ENCODE peak calls at places on chromosome 6, in six cellular contexts. One of them, this sample, is unnamed.

GRCh38 chr6:75396005-75396800 is 97.4 kb downstream of the FILIP1 start:
- DNase-seq in K562: no peak
- DNase-seq in GM12878: no peak
- DNase-seq in GM12891: no peak
- DNase-seq in HepG2: no peak
- DNase-seq in H1: no peak
- DNase-seq in this sample: no peak

GRCh38 chr6:43627008-43627825 is 1.8 kb downstream of the GTPBP2 start:
- DNase-seq in HepG2: peak
- DNase-seq in H1: no peak
- DNase-seq in GM12891: no peak
- DNase-seq in GM12878: peak
- DNase-seq in K562: peak
- DNase-seq in this sample: no peak

GRCh38 chr6:12150812-12151432 is 138.8 kb downstream of the HIVEP1 start:
- DNase-seq in K562: peak
- DNase-seq in HepG2: peak
- DNase-seq in GM12878: no peak
- DNase-seq in GM12891: no peak
- DNase-seq in H1: no peak
- DNase-seq in this sample: no peak

GRCh38 chr6:4819706-4820283 is 43.6 kb downstream of the CDYL start:
- DNase-seq in H1: no peak
- DNase-seq in GM12878: no peak
- DNase-seq in K562: no peak
- DNase-seq in GM12891: no peak
- DNase-seq in HepG2: no peak
- DNase-seq in this sample: no peak

GRCh38 chr6:108353853-108354252 is 59.0 kb downstream of the AFG1L start:
- DNase-seq in GM12891: no peak
- DNase-seq in H1: no peak
- DNase-seq in K562: no peak
- DNase-seq in GM12878: no peak
- DNase-seq in HepG2: no peak
- DNase-seq in this sample: no peak

GRCh38 chr6:66183982-66184555 is 477.0 kb upstream of the EYS start:
- DNase-seq in H1: no peak
- DNase-seq in HepG2: no peak
- DNase-seq in GM12891: no peak
- DNase-seq in GM12878: no peak
- DNase-seq in K562: no peak
- DNase-seq in this sample: no peak

GRCh38 chr6:157059781-157060180 is 263.5 kb downstream of the TMEM242 start:
- DNase-seq in HepG2: no peak
- DNase-seq in H1: no peak
- DNase-seq in GM12891: no peak
- DNase-seq in GM12878: no peak
- DNase-seq in K562: no peak
- DNase-seq in this sample: no peak

GRCh38 chr6:63261820-63262219 is 50.6 kb downstream of the FKBP1C start:
- DNase-seq in H1: no peak
- DNase-seq in GM12878: no peak
- DNase-seq in HepG2: no peak
- DNase-seq in GM12891: peak
- DNase-seq in K562: no peak
- DNase-seq in this sample: no peak

GRCh38 chr6:126873351-126873750 is 245.1 kb upstream of the RSPO3 start:
- DNase-seq in GM12878: no peak
- DNase-seq in HepG2: no peak
- DNase-seq in H1: no peak
- DNase-seq in K562: no peak
- DNase-seq in GM12891: no peak
- DNase-seq in this sample: no peak

GRCh38 chr6:196543-196942 is 95.7 kb upstream of the DUSP22 start:
- DNase-seq in H1: no peak
- DNase-seq in HepG2: no peak
- DNase-seq in GM12891: no peak
- DNase-seq in K562: no peak
- DNase-seq in GM12878: no peak
- DNase-seq in this sample: no peak

GRCh38 chr6:111230351-111231077 is 143.2 kb downstream of the SLC16A10 start:
- DNase-seq in GM12891: no peak
- DNase-seq in HepG2: no peak
- DNase-seq in K562: no peak
- DNase-seq in H1: no peak
- DNase-seq in GM12878: no peak
- DNase-seq in this sample: no peak

GRCh38 chr6:14758421-14759043 is 487.3 kb upstream of the JARID2 start:
- DNase-seq in GM12891: no peak
- DNase-seq in HepG2: no peak
- DNase-seq in K562: no peak
- DNase-seq in H1: no peak
- DNase-seq in GM12878: no peak
- DNase-seq in this sample: no peak

GRCh38 chr6:39307462-39307861 is 6.8 kb downstream of the KCNK17 start:
- DNase-seq in GM12878: no peak
- DNase-seq in HepG2: no peak
- DNase-seq in K562: no peak
- DNase-seq in H1: no peak
- DNase-seq in GM12891: no peak
- DNase-seq in this sample: no peak

GRCh38 chr6:85111481-85112001 is 338.3 kb upstream of the NT5E start:
- DNase-seq in K562: no peak
- DNase-seq in HepG2: no peak
- DNase-seq in GM12878: no peak
- DNase-seq in H1: no peak
- DNase-seq in GM12891: no peak
- DNase-seq in this sample: no peak

GRCh38 chr6:160393966-160394653 is 45.9 kb downstream of the SLC22A3 start:
- DNase-seq in H1: no peak
- DNase-seq in HepG2: peak
- DNase-seq in GM12891: no peak
- DNase-seq in K562: peak
- DNase-seq in GM12878: no peak
- DNase-seq in this sample: no peak

GRCh38 chr6:24949020-24949569 is 13.3 kb upstream of the RIPOR2 start:
- DNase-seq in H1: no peak
- DNase-seq in K562: no peak
- DNase-seq in HepG2: no peak
- DNase-seq in GM12891: no peak
- DNase-seq in GM12878: peak
- DNase-seq in this sample: peak

GRCh38 chr6:78611886-78612480 is 255.4 kb upstream of the IRAK1BP1 start:
- DNase-seq in GM12891: no peak
- DNase-seq in H1: no peak
- DNase-seq in GM12878: no peak
- DNase-seq in K562: peak
- DNase-seq in HepG2: peak
- DNase-seq in this sample: no peak

DNA sequence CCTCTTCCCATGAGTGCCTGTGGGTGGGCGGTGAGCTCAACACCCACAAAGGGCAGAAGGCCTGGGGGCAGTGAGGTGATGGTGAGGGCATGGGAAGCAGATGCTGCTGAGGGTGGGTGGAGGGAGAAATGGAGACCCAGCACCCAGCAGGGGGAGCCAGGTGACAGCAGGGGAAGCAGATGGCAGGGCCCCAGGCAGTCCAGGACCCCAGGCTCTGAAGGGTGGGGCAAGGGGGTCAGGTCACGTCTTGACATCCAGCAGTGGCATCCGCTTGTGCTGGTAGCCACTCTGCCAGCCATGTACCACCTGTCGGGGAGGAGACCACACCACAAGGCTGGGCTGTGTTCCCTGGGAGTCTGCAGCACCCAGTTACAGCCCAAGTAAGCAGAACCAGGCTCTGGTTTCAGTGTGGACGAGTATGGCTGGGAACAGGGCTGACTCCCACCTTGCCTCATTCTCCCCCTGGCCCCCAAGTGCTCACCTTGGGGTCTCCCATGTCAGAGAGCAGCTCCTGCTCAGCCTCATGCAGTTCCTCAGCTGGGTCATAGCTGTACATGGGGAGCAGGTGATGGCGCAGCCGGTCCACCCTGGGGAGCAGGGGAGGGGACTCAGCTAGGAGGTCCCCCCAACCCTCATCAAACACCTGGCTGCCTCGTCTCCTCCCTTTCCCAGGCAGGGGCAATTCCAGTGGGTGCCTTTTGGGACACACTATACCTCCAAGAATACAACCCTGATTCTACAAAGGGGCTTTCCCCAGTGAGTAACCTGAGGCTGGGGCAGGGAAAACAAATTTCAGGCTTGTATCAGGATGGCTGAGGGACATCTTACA is 2.0 kb downstream of the SMIM29 start:
- DNase-seq in GM12878: no peak
- DNase-seq in H1: no peak
- DNase-seq in K562: peak
- DNase-seq in GM12891: no peak
- DNase-seq in HepG2: peak
- DNase-seq in this sample: peak
- TF ChIP-seq POLR2AphosphoS5 in GM12878: peak
- TF ChIP-seq POLR2AphosphoS5 in H1: peak
- TF ChIP-seq POLR2AphosphoS5 in K562: peak
- TF ChIP-seq POLR2AphosphoS5 in GM12891: peak
- TF ChIP-seq POLR2AphosphoS5 in HepG2: peak
- TF ChIP-seq POLR2AphosphoS5 in this sample: peak

DNA sequence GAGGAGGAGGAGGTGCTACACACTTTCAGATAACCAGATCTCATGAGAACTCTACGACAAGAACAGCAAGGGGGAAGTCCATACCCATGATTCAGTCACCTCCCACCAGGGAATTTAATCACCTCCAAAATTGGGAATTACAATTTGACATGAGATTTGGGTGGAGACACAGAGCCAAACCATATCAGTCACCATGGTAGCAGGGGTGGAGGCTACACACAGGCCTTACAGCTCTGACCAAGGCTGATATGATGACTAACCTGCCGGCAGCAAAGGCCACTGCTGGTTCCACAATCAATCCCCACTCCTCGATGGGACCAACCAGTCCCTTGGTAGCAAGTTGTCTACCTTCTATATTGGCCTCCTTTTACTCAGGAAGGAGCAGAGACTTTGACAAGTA is 13.6 kb upstream of the RBM24 start:
- DNase-seq in H1: no peak
- DNase-seq in HepG2: no peak
- DNase-seq in GM12878: no peak
- DNase-seq in K562: no peak
- DNase-seq in GM12891: no peak
- DNase-seq in this sample: no peak
- TF ChIP-seq TAF1 in H1: no peak
- TF ChIP-seq TAF1 in HepG2: no peak
- TF ChIP-seq TAF1 in GM12878: no peak
- TF ChIP-seq TAF1 in K562: no peak
- TF ChIP-seq TAF1 in GM12891: no peak
- TF ChIP-seq TAF1 in this sample: no peak

GRCh38 chr6:82924799-82925535 is 140.7 kb downstream of the UBE3D start:
- DNase-seq in HepG2: no peak
- DNase-seq in GM12878: no peak
- DNase-seq in H1: no peak
- DNase-seq in K562: no peak
- DNase-seq in GM12891: no peak
- DNase-seq in this sample: no peak
- TF ChIP-seq POLR2A in HepG2: no peak
- TF ChIP-seq POLR2A in GM12878: no peak
- TF ChIP-seq POLR2A in H1: no peak
- TF ChIP-seq POLR2A in K562: no peak
- TF ChIP-seq POLR2A in GM12891: no peak
- TF ChIP-seq POLR2A in this sample: no peak

GRCh38 chr6:45466686-45467085 is 89.0 kb upstream of the SUPT3H start:
- DNase-seq in HepG2: no peak
- DNase-seq in GM12891: no peak
- DNase-seq in GM12878: no peak
- DNase-seq in H1: no peak
- DNase-seq in K562: no peak
- DNase-seq in this sample: no peak

GRCh38 chr6:45469708-45470107 is 92.0 kb upstream of the SUPT3H start:
- DNase-seq in HepG2: no peak
- DNase-seq in GM12878: no peak
- DNase-seq in K562: no peak
- DNase-seq in GM12891: no peak
- DNase-seq in H1: no peak
- DNase-seq in this sample: no peak

GRCh38 chr6:45470131-45470738 is 92.5 kb upstream of the SUPT3H start:
- DNase-seq in GM12878: no peak
- DNase-seq in HepG2: no peak
- DNase-seq in H1: no peak
- DNase-seq in K562: no peak
- DNase-seq in GM12891: no peak
- DNase-seq in this sample: no peak

GRCh38 chr6:45464685-45465084 is 87.0 kb upstream of the SUPT3H start:
- DNase-seq in GM12878: no peak
- DNase-seq in HepG2: no peak
- DNase-seq in GM12891: no peak
- DNase-seq in H1: no peak
- DNase-seq in K562: no peak
- DNase-seq in this sample: no peak

DNA sequence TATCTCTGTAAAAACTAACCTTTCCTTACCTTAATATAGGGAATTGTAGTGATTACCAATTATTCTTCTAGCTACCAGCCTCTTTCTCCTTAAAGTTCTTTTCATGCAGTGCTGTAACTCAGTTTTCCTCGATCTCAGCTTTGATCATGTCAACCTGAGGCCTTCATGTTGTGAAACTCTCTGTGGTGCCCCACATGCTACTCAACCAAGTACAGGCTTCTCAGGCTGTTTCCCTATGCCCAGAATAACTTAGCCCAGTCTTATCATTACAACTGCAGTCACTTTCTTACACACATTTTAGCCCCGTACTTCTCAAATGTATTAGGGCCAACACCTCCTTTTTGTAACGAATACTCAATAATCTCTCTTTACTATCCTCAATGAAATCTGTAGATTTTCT is 90.1 kb upstream of the SUPT3H start:
- DNase-seq in K562: no peak
- DNase-seq in HepG2: no peak
- DNase-seq in GM12891: no peak
- DNase-seq in GM12878: no peak
- DNase-seq in H1: no peak
- DNase-seq in this sample: no peak
- TF ChIP-seq POLR2AphosphoS5 in K562: no peak
- TF ChIP-seq POLR2AphosphoS5 in HepG2: no peak
- TF ChIP-seq POLR2AphosphoS5 in GM12891: no peak
- TF ChIP-seq POLR2AphosphoS5 in GM12878: no peak
- TF ChIP-seq POLR2AphosphoS5 in H1: no peak
- TF ChIP-seq POLR2AphosphoS5 in this sample: no peak

GRCh38 chr6:3383525-3383924 is 73.3 kb downstream of the SLC22A23 start:
- DNase-seq in GM12878: peak
- DNase-seq in GM12891: peak
- DNase-seq in HepG2: peak
- DNase-seq in K562: peak
- DNase-seq in H1: no peak
- DNase-seq in this sample: no peak
- TF ChIP-seq TAF1 in GM12878: no peak
- TF ChIP-seq TAF1 in GM12891: no peak
- TF ChIP-seq TAF1 in HepG2: no peak
- TF ChIP-seq TAF1 in K562: no peak
- TF ChIP-seq TAF1 in H1: no peak
- TF ChIP-seq TAF1 in this sample: no peak